ENCODE peak calls at places on chromosome 22, in five cellular contexts. One of them, this sample, is unnamed.

GRCh38 chr22:29310863-29311339 is 4.5 kb downstream of the GAS2L1 start:
- DNase-seq in A549: peak
- DNase-seq in endothelial cell of umbilical vein: peak
- DNase-seq in vagina: peak
- DNase-seq in body of pancreas: peak
- DNase-seq in this sample: peak

GRCh38 chr22:49621601-49622210 is 206.0 kb downstream of the BRD1 start:
- DNase-seq in body of pancreas: no peak
- DNase-seq in vagina: no peak
- DNase-seq in endothelial cell of umbilical vein: no peak
- DNase-seq in A549: no peak
- DNase-seq in this sample: no peak

GRCh38 chr22:46869848-46870441 is 107.5 kb downstream of the TBC1D22A start:
- DNase-seq in vagina: no peak
- DNase-seq in body of pancreas: no peak
- DNase-seq in A549: no peak
- DNase-seq in endothelial cell of umbilical vein: no peak
- DNase-seq in this sample: no peak

GRCh38 chr22:24592846-24593809 is at the start of gene LRRC75B:
- DNase-seq in vagina: no peak
- DNase-seq in A549: peak
- DNase-seq in body of pancreas: peak
- DNase-seq in endothelial cell of umbilical vein: peak
- DNase-seq in this sample: peak

GRCh38 chr22:46707827-46708570 is 30.1 kb downstream of the CERK start:
- DNase-seq in body of pancreas: peak
- DNase-seq in vagina: no peak
- DNase-seq in A549: no peak
- DNase-seq in endothelial cell of umbilical vein: no peak
- DNase-seq in this sample: no peak

GRCh38 chr22:50600541-50600940 is at the start of gene MAPK8IP2:
- DNase-seq in A549: no peak
- DNase-seq in vagina: no peak
- DNase-seq in body of pancreas: peak
- DNase-seq in endothelial cell of umbilical vein: no peak
- DNase-seq in this sample: no peak

GRCh38 chr22:45977551-45978274 is 751 bp upstream of the WNT7B start:
- DNase-seq in vagina: no peak
- DNase-seq in body of pancreas: no peak
- DNase-seq in A549: peak
- DNase-seq in endothelial cell of umbilical vein: no peak
- DNase-seq in this sample: no peak

GRCh38 chr22:30574095-30574981 is at the start of gene GAL3ST1:
- DNase-seq in endothelial cell of umbilical vein: no peak
- DNase-seq in vagina: no peak
- DNase-seq in A549: peak
- DNase-seq in body of pancreas: peak
- DNase-seq in this sample: no peak

GRCh38 chr22:32567544-32567943 is 92.9 kb downstream of the FBXO7 start:
- DNase-seq in body of pancreas: no peak
- DNase-seq in endothelial cell of umbilical vein: no peak
- DNase-seq in vagina: no peak
- DNase-seq in A549: no peak
- DNase-seq in this sample: no peak

GRCh38 chr22:47175151-47175760 is 412.8 kb downstream of the TBC1D22A start:
- DNase-seq in vagina: no peak
- DNase-seq in A549: no peak
- DNase-seq in body of pancreas: peak
- DNase-seq in endothelial cell of umbilical vein: no peak
- DNase-seq in this sample: peak

GRCh38 chr22:50729391-50730012 is 8.5 kb upstream of the ACR start:
- DNase-seq in vagina: no peak
- DNase-seq in body of pancreas: no peak
- DNase-seq in A549: no peak
- DNase-seq in endothelial cell of umbilical vein: no peak
- DNase-seq in this sample: peak

GRCh38 chr22:30649430-30650007 is 13.9 kb downstream of the SLC35E4 start:
- DNase-seq in vagina: no peak
- DNase-seq in A549: no peak
- DNase-seq in body of pancreas: peak
- DNase-seq in endothelial cell of umbilical vein: peak
- DNase-seq in this sample: peak

GRCh38 chr22:33381531-33382406 is 323.6 kb upstream of the SYN3 start:
- DNase-seq in endothelial cell of umbilical vein: no peak
- DNase-seq in A549: peak
- DNase-seq in body of pancreas: no peak
- DNase-seq in vagina: no peak
- DNase-seq in this sample: no peak

GRCh38 chr22:26567610-26568009 is 22.3 kb downstream of the TPST2 start:
- DNase-seq in vagina: no peak
- DNase-seq in body of pancreas: no peak
- DNase-seq in endothelial cell of umbilical vein: no peak
- DNase-seq in A549: no peak
- DNase-seq in this sample: no peak
- H3K27ac ChIP-seq in vagina: no peak
- H3K27ac ChIP-seq in body of pancreas: no peak
- H3K27ac ChIP-seq in endothelial cell of umbilical vein: no peak
- H3K27ac ChIP-seq in A549: no peak
- H3K27ac ChIP-seq in this sample: no peak

DNA sequence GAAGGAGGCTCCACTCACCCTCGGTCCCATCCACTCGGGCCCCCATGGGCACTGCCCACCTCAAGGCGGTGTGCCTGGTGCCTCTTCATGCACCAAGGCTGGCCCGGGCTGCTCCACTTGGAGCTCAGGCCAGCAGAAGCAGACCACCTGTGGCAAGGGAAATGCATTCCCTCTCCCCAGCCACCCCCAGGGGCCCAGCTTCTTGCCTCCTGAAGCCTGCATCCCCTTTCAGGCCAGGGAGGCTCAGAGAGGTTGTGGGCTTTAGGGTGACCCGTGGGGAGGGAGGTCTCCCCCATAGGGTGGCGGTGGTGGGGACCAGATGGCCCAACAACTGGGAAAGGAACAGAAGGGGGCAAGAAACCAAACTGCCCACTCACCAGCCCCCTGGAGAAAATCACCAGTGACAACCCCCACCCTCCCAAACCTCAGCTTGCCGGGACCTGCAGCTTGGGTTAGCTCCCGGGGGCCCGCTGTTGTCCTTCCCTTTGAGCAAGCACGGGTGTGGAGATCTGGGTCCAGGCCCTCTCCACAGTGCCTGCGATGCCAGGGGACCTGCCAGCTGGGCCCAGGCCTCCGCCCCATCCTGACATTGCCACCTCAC is 8.4 kb downstream of the CBX6 start:
- DNase-seq in endothelial cell of umbilical vein: no peak
- DNase-seq in A549: no peak
- DNase-seq in vagina: no peak
- DNase-seq in body of pancreas: no peak
- DNase-seq in this sample: no peak
- TF ChIP-seq POLR2A in endothelial cell of umbilical vein: peak
- TF ChIP-seq POLR2A in A549: no peak
- TF ChIP-seq POLR2A in vagina: no peak
- TF ChIP-seq POLR2A in body of pancreas: no peak
- TF ChIP-seq POLR2A in this sample: no peak

GRCh38 chr22:36153756-36154155 is 6.8 kb downstream of the APOL3 start:
- DNase-seq in endothelial cell of umbilical vein: no peak
- DNase-seq in body of pancreas: no peak
- DNase-seq in vagina: no peak
- DNase-seq in A549: no peak
- DNase-seq in this sample: no peak
- H3K27ac ChIP-seq in endothelial cell of umbilical vein: no peak
- H3K27ac ChIP-seq in body of pancreas: no peak
- H3K27ac ChIP-seq in vagina: peak
- H3K27ac ChIP-seq in A549: no peak
- H3K27ac ChIP-seq in this sample: no peak

DNA sequence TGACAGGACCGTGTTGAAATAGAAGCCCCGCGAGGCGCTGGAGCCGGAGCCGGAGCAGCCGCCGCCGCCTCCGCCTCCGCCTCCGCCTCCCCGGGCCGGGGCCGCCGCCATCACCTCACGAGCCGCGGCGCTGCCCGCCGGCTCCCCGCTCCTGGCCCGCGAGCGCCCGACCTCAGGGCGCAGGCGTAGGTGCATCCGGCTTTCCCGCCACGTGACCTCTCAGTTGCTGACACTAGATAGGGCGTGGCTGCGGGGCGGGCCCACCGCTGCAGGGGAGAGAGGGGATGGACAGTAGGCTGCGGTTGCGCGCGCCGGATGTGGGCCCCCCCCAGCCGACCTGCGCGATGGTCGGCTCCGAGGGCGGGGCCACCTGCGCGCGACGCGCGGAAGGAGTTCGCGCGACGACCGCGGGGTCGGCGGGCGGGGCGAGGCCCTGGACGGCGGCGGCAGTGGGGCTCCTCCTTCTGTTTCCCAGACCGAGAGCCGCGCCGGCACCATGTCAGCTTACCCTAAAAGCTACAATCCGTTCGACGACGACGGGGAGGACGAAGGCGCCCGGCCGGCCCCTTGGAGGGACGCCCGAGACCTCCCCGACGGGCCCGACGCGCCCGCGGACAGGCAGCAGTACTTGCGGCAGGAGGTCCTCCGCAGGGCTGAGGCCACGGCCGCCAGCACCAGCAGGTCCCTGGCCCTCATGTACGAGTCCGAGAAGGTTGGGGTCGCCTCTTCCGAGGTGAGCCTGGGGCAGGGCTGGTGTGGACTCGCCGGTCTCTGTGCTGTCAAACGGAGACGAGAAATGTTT is at the start of the genes PI4KA and SNAP29:
- DNase-seq in A549: peak
- DNase-seq in body of pancreas: peak
- DNase-seq in vagina: peak
- DNase-seq in endothelial cell of umbilical vein: peak
- DNase-seq in this sample: peak
- TF ChIP-seq POLR2A in A549: peak
- TF ChIP-seq POLR2A in body of pancreas: peak
- TF ChIP-seq POLR2A in vagina: peak
- TF ChIP-seq POLR2A in endothelial cell of umbilical vein: no peak
- TF ChIP-seq POLR2A in this sample: no peak

DNA sequence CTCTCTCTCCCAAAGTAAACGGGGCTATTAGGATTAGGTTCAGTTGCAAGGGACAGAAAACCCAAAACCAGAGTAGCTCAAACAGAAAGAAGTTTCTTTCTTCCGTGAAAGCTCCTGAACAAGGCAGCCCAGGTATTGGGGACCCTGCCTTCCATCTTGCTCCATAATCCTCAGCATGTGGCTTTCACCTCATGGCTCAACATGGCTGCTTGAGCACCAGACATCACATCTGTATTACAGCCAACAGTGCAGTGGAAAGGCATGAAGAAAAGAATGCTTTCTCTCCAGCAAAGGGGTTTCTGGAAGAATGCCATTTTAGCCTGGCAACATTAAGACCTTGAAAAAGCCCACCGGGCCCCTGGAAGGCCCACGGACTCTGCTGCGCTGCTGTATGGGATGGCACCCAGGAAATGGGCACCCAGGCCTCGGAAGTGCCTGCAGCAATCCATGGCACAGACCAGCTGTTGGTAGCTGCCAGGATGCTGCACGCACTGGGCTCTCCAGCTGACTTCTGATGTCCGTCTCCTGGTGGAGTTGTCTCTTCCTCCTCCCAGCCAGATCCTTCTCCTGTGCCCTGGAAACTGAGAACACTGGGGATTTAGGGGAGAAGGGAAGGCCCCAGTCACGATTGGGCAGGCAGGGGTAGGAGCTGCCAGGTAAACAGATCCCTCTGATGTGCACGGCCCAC is 22.6 kb downstream of the PDGFB start:
- DNase-seq in vagina: no peak
- DNase-seq in endothelial cell of umbilical vein: no peak
- DNase-seq in body of pancreas: no peak
- DNase-seq in A549: no peak
- DNase-seq in this sample: no peak
- H3K27ac ChIP-seq in vagina: no peak
- H3K27ac ChIP-seq in endothelial cell of umbilical vein: no peak
- H3K27ac ChIP-seq in body of pancreas: no peak
- H3K27ac ChIP-seq in A549: no peak
- H3K27ac ChIP-seq in this sample: no peak

DNA sequence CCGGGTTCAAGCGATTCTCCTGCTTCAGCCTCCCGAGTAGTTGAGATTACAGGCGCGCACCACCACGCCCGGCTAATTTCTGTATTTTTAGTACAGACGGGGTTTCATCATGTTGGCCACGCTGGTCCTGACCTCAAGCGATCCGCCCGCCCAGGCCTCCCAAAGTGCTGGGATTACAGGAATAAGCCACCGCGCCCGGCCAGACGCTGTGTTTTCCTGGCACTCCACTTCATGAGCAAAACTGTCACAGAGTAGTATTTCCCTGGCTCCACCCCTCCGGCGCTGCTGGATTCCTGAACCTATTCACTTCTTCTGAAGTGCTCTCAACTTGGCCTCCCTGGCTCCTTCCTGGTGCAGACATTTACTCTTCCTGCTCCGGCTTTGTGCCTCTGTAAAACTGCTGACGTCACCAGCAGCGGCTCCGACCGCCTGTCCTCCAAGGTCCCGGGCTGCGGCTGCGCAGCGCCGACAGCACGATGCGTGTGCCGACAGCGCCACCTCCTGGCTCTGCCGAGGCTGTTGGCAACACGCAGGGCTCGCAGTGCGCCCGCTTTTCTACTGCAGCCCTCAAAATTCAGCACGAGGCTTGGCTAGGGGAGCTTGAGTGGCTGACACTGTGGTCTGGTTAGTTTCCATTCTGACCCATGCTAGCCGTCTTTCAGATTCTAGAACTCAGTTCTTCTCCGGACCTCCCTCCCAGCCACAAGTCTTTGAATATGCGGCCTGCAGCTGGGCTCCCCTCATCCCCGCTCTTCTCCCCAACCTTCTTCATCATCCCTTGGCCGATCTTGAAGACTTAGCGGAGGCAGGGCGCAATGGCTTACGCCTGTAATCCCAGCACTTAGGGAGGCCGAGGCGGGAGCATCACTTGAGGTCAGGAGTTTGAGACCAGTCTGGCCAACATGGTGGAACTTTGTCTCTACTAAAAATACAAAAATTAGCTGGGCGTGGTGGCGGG is 36.6 kb downstream of the APOL3 start:
- DNase-seq in vagina: peak
- DNase-seq in endothelial cell of umbilical vein: peak
- DNase-seq in body of pancreas: peak
- DNase-seq in A549: peak
- DNase-seq in this sample: peak
- TF ChIP-seq POLR2A in vagina: no peak
- TF ChIP-seq POLR2A in endothelial cell of umbilical vein: no peak
- TF ChIP-seq POLR2A in body of pancreas: peak
- TF ChIP-seq POLR2A in A549: peak
- TF ChIP-seq POLR2A in this sample: peak

GRCh38 chr22:36365020-36365411 is 22.8 kb downstream of the MYH9 start:
- DNase-seq in body of pancreas: peak
- DNase-seq in endothelial cell of umbilical vein: peak
- DNase-seq in vagina: no peak
- DNase-seq in A549: peak
- DNase-seq in this sample: no peak
- H3K27ac ChIP-seq in body of pancreas: peak
- H3K27ac ChIP-seq in endothelial cell of umbilical vein: peak
- H3K27ac ChIP-seq in vagina: peak
- H3K27ac ChIP-seq in A549: peak
- H3K27ac ChIP-seq in this sample: peak

This sample was measured in heart left ventricle.